ENCODE peak calls at places on chromosomes 11 and 22, in five cellular contexts. W is HepG2, Q is endothelial cell, M is astrocyte of the spinal cord, U is cardiac fibroblast. C is an unnamed sample.

GRCh38 chr11:127445476-127445875 is 444.9 kb upstream of the KIRREL3 start:
- DNase-seq in M (no peak), U (no peak), W (no peak), Q (no peak), C (no peak)

GRCh38 chr11:130737866-130738431 is 178.3 kb downstream of the SNX19 start:
- DNase-seq in U (peak; percentile 84), Q (no peak), M (peak; percentile 77), W (no peak), C (peak; percentile 67)

GRCh38 chr11:110366234-110366633 is 63.5 kb upstream of the FDX1 start:
- DNase-seq in Q (no peak), M (peak; percentile 31), U (peak; percentile 48), W (no peak), C (peak; percentile 66)

GRCh38 chr22:39818050-39818449 is 75.5 kb downstream of the ENTHD1 start:
- DNase-seq in Q (no peak), U (no peak), W (no peak), M (peak; percentile 59), C (no peak)

GRCh38 chr11:94776351-94777321 is 8.5 kb downstream of the AMOTL1 start:
- DNase-seq in M (peak; percentile 74), U (peak; percentile 85), Q (no peak), W (no peak), C (peak; percentile 66)

GRCh38 chr11:66722745-66723651 is 6.0 kb downstream of the SPTBN2 start:
- DNase-seq in U (no peak), W (no peak), M (no peak), Q (no peak), C (no peak)

GRCh38 chr11:73972187-73972586 is 10.5 kb downstream of the UCP2 start:
- DNase-seq in W (no peak), Q (no peak), M (no peak), U (no peak), C (no peak)

GRCh38 chr11:72245232-72245816 is 1.3 kb upstream of the PHOX2A start:
- DNase-seq in Q (no peak), W (no peak), U (no peak), M (no peak), C (no peak)

GRCh38 chr22:27212617-27213177 is 555.3 kb downstream of the MIAT start:
- DNase-seq in M (peak; percentile 95), Q (peak; percentile 48), U (peak; percentile 95), W (no peak), C (peak; percentile 100)

GRCh38 chr11:69370984-69371709 is 77.2 kb downstream of the MYEOV start:
- DNase-seq in U (no peak), Q (peak; percentile 0), M (no peak), W (no peak), C (no peak)

GRCh38 chr11:699753-700152 is 4.1 kb downstream of the TMEM80 start:
- DNase-seq in Q (no peak), M (no peak), U (no peak), W (no peak), C (no peak)

GRCh38 chr11:76629133-76629852 is 41.3 kb downstream of the LRRC32 start:
- DNase-seq in M (peak; percentile 14), Q (no peak), U (peak; percentile 97), W (no peak), C (peak; percentile 97)

GRCh38 chr11:104254347-104254746 is 90.4 kb upstream of the PDGFD start:
- DNase-seq in U (peak; percentile 44), Q (peak; percentile 77), W (peak; percentile 24), M (peak; percentile 14), C (peak; percentile 62)

GRCh38 chr11:112085822-112086421 is 634 bp downstream of the TIMM8B start:
- DNase-seq in M (peak; percentile 36), W (no peak), Q (no peak), U (peak; percentile 46), C (peak; percentile 31)

GRCh38 chr11:34342008-34342533 is 15.7 kb downstream of the ABTB2 start:
- DNase-seq in U (no peak), W (no peak), Q (no peak), M (peak; percentile 59), C (no peak)

GRCh38 chr11:133947298-133947905 is 9.4 kb downstream of the IGSF9B start:
- DNase-seq in Q (peak; percentile 81), W (peak; percentile 20), U (peak; percentile 44), M (peak; percentile 29), C (peak; percentile 50)

GRCh38 chr11:69539416-69540117 is 58.1 kb downstream of the LINC01488 start:
- DNase-seq in Q (no peak), U (no peak), M (no peak), W (no peak), C (no peak)

GRCh38 chr11:57276169-57276854 is 39.3 kb upstream of the APLNR start:
- DNase-seq in U (no peak), W (no peak), Q (no peak), M (no peak), C (no peak)

GRCh38 chr11:60777572-60777971 is 7.6 kb upstream of the MS4A10 start:
- DNase-seq in W (peak; percentile 37), U (peak; percentile 96), Q (no peak), M (peak; percentile 59), C (peak; percentile 95)

GRCh38 chr11:114171257-114172054 is 111.9 kb downstream of the ZBTB16 start:
- DNase-seq in Q (no peak), W (peak; percentile 10), M (no peak), U (peak; percentile 48), C (peak; percentile 64)

GRCh38 chr11:88016392-88017020 is 158.7 kb downstream of the RAB38 start:
- DNase-seq in M (peak; percentile 88), Q (peak; percentile 64), U (peak; percentile 90), W (peak; percentile 78), C (peak; percentile 93)

GRCh38 chr11:44145011-44145777 is 49.7 kb downstream of the EXT2 start:
- DNase-seq in U (peak; percentile 17), M (peak; percentile 31), W (no peak), Q (no peak), C (no peak)

GRCh38 chr22:50671641-50672040 is 982 bp upstream of the SHANK3 start:
- DNase-seq in U (peak; percentile 54), M (no peak), W (no peak), Q (no peak), C (no peak)

GRCh38 chr22:37563153-37564081 is 3.1 kb downstream of the CDC42EP1 start:
- DNase-seq in Q (no peak), U (peak; percentile 96), M (peak; percentile 96), W (peak; percentile 97), C (peak; percentile 97)

GRCh38 chr11:100682247-100682969 is 4.7 kb upstream of the ARHGAP42 start:
- DNase-seq in W (no peak), M (peak; percentile 62), U (peak; percentile 70), Q (no peak), C (peak; percentile 64)

GRCh38 chr22:48705917-48706605 is 1121.6 kb downstream of the BRD1 start:
- DNase-seq in Q (no peak), U (no peak), M (no peak), W (no peak), C (no peak)

GRCh38 chr22:40263191-40263590 is 83.1 kb upstream of the ADSL start:
- DNase-seq in Q (peak; percentile 42), M (no peak), W (no peak), U (peak; percentile 54), C (peak; percentile 78)

GRCh38 chr11:65329503-65329902 is 4.1 kb upstream of the DPF2 start:
- DNase-seq in U (peak; percentile 47), Q (no peak), M (no peak), W (no peak), C (no peak)

GRCh38 chr22:17159504-17159951 is 451 bp upstream of the HDHD5 start:
- DNase-seq in W (no peak), M (peak; percentile 56), Q (no peak), U (peak; percentile 60), C (peak; percentile 38)

GRCh38 chr11:78796956-78797355 is 222.3 kb upstream of the NARS2 start:
- DNase-seq in Q (no peak), U (peak; percentile 96), M (peak; percentile 96), W (no peak), C (peak; percentile 88)

GRCh38 chr11:95412074-95412473 is 181.1 kb upstream of the SESN3 start:
- DNase-seq in Q (no peak), W (no peak), M (no peak), U (no peak), C (no peak)

GRCh38 chr22:37329239-37330140 is 47.2 kb downstream of the CYTH4 start:
- DNase-seq in Q (no peak), U (peak; percentile 68), M (no peak), W (no peak), C (no peak)

GRCh38 chr11:74185695-74186094 is 14.6 kb downstream of the PPME1 start:
- DNase-seq in M (peak; percentile 37), Q (no peak), U (peak; percentile 27), W (no peak), C (no peak)

GRCh38 chr11:120337896-120338840 is 2.0 kb downstream of the ARHGEF12 start:
- DNase-seq in U (peak; percentile 65), W (peak; percentile 27), M (peak; percentile 32), Q (no peak), C (peak; percentile 40)

GRCh38 chr11:133742388-133742787 is 102.9 kb downstream of the SPATA19 start:
- DNase-seq in M (no peak), W (no peak), Q (no peak), U (no peak), C (no peak)

DNA sequence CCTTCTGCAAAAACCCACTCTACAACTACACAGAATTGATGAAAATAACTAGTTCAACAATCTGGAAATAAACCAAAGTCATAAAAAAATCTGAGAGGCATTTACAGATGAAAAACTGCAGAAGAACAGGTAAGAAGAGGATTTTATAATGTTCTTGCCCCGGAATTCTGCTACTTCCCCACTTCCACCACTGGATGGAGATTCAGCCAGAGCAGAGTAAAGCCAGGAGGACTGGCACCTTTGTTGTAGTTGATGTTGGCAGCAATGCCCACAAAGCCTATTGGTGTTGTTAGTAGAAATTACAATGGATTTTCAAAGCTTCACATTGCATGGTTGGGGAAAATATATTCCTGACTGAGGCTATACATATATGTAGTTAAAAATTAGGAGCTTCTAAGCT is 640.2 kb downstream of the LRRC4C start:
- DNase-seq in U (no peak), M (no peak), Q (no peak), W (no peak), C (no peak)
- TF ChIP-seq CTCF in U (no peak), M (no peak), Q (no peak), W (no peak), C (no peak)

GRCh38 chr11:116138280-116138679 is 634.1 kb upstream of the CADM1 start:
- DNase-seq in W (no peak), M (no peak), U (no peak), Q (no peak), C (no peak)
- TF ChIP-seq CTCF in W (no peak), M (no peak), U (no peak), Q (no peak), C (no peak)

GRCh38 chr11:43021466-43021865 is 290.3 kb upstream of the API5 start:
- DNase-seq in U (no peak), W (peak; percentile 13), M (no peak), Q (peak; percentile 15), C (no peak)
- TF ChIP-seq CTCF in U (no peak), W (peak; percentile 22), M (no peak), Q (peak; percentile 44), C (no peak)

DNA sequence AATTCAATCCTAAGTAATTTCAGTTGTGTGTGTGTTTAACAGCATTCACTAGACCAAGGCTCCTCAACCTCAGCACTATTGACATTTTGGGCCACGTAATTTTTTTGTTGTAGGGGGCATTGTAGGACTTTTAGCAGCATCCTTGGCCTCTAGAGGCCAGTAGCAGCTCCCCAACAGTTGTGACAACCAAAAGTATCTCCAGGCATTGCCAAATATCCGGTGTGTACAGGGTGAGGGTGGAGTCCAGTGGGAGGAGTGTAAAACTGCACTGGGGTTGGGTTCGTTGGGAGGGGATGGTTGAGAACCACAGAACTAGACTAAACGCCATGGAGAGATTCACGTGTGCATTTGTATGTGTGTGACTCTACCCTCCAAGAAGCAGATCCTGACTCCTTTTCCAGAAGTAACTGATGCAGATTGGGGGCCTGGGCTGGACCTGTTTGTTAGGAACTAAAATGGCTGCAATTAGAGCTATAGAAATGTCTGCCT is 5.9 kb upstream of the PHF21A start:
- DNase-seq in Q (no peak), M (peak; percentile 32), W (peak; percentile 85), U (peak; percentile 85), C (peak; percentile 81)
- TF ChIP-seq CTCF in Q (no peak), M (peak; percentile 41), W (peak; percentile 69), U (peak; percentile 67), C (peak; percentile 75)

C was measured in fibroblast of pulmonary artery.